ENCODE peak calls at places on chromosomes 12 and 14, in four cellular contexts. One of them, this sample, is unnamed.

GRCh38 chr12:65123435-65124063 is 2.4 kb upstream of the WIF1 start:
- DNase-seq in MM.1S: peak; percentile 56
- DNase-seq in neural progenitor cell: peak; percentile 69
- DNase-seq in IMR-90: peak; percentile 37
- DNase-seq in this sample: no peak

GRCh38 chr14:89669209-89669608 is 252.2 kb upstream of the FOXN3 start:
- DNase-seq in MM.1S: no peak
- DNase-seq in neural progenitor cell: no peak
- DNase-seq in IMR-90: no peak
- DNase-seq in this sample: no peak

GRCh38 chr12:65443038-65443437 is 164.6 kb downstream of the MSRB3 start:
- DNase-seq in neural progenitor cell: no peak
- DNase-seq in IMR-90: no peak
- DNase-seq in MM.1S: no peak
- DNase-seq in this sample: no peak

GRCh38 chr12:15664491-15664890 is 124.7 kb downstream of the EPS8 start:
- DNase-seq in IMR-90: peak; percentile 56
- DNase-seq in neural progenitor cell: no peak
- DNase-seq in MM.1S: no peak
- DNase-seq in this sample: no peak

GRCh38 chr14:25231006-25231405 is 181.1 kb upstream of the STXBP6 start:
- DNase-seq in IMR-90: no peak
- DNase-seq in neural progenitor cell: no peak
- DNase-seq in MM.1S: no peak
- DNase-seq in this sample: no peak

GRCh38 chr14:59464651-59465569 is at the start of gene GPR135:
- DNase-seq in neural progenitor cell: peak; percentile 89
- DNase-seq in IMR-90: peak; percentile 56
- DNase-seq in MM.1S: peak; percentile 22
- DNase-seq in this sample: peak; percentile 90

GRCh38 chr14:90774316-90774715 is 41.9 kb downstream of the TTC7B start:
- DNase-seq in MM.1S: no peak
- DNase-seq in neural progenitor cell: no peak
- DNase-seq in IMR-90: no peak
- DNase-seq in this sample: no peak

GRCh38 chr14:54776361-54777001 is 126.1 kb downstream of the GCH1 start:
- DNase-seq in neural progenitor cell: no peak
- DNase-seq in IMR-90: peak; percentile 79
- DNase-seq in MM.1S: no peak
- DNase-seq in this sample: peak; percentile 62

GRCh38 chr14:65850429-65851145 is 438.1 kb downstream of the FUT8 start:
- DNase-seq in IMR-90: no peak
- DNase-seq in neural progenitor cell: no peak
- DNase-seq in MM.1S: peak; percentile 64
- DNase-seq in this sample: no peak

GRCh38 chr12:43282106-43282505 is 269.9 kb downstream of the ADAMTS20 start:
- DNase-seq in neural progenitor cell: no peak
- DNase-seq in MM.1S: peak; percentile 32
- DNase-seq in IMR-90: peak; percentile 65
- DNase-seq in this sample: no peak

GRCh38 chr14:70644016-70644415 is 2.3 kb downstream of the TTC9 start:
- DNase-seq in neural progenitor cell: no peak
- DNase-seq in IMR-90: no peak
- DNase-seq in MM.1S: no peak
- DNase-seq in this sample: no peak
- H3K4me3 ChIP-seq in neural progenitor cell: no peak overlapping the region
- H3K4me3 ChIP-seq in IMR-90: no peak overlapping the region
- H3K4me3 ChIP-seq in MM.1S: no peak overlapping the region
- H3K4me3 ChIP-seq in this sample: no peak overlapping the region

DNA sequence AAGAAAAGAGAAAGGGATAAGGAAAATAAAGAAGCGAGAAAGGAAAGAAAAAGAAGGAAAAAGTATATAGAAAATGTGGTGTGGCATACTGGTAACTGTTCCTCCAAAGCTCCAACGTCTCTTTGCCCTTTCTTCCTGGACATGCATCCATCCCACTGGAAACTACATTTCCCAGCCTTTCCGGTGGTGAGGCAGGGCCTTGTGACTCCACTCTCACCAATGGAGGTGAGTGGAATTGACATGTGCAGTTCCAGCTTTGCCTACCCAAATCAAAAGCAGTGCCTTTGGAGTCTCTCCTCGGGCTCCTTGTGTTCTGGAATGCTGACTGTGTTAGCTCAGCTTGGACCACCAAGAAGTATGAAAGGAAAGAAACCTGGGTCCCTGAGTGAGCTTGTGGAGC is 161.2 kb downstream of the KCNA5 start:
- DNase-seq in MM.1S: no peak
- DNase-seq in IMR-90: no peak
- DNase-seq in neural progenitor cell: no peak
- DNase-seq in this sample: no peak
- H3K9ac ChIP-seq in MM.1S: no peak overlapping the region
- H3K9ac ChIP-seq in IMR-90: no peak overlapping the region
- H3K9ac ChIP-seq in neural progenitor cell: no peak overlapping the region
- H3K9ac ChIP-seq in this sample: no peak overlapping the region

GRCh38 chr14:32816588-32816987 is 122.1 kb upstream of the NPAS3 start:
- DNase-seq in neural progenitor cell: no peak
- DNase-seq in MM.1S: no peak
- DNase-seq in IMR-90: no peak
- DNase-seq in this sample: no peak

GRCh38 chr14:32809255-32809654 is 129.4 kb upstream of the NPAS3 start:
- DNase-seq in IMR-90: no peak
- DNase-seq in neural progenitor cell: peak; percentile 41
- DNase-seq in MM.1S: no peak
- DNase-seq in this sample: no peak

GRCh38 chr14:32808574-32809098 is 130.0 kb upstream of the NPAS3 start:
- DNase-seq in IMR-90: no peak
- DNase-seq in MM.1S: no peak
- DNase-seq in neural progenitor cell: no peak
- DNase-seq in this sample: no peak

GRCh38 chr14:32814721-32815120 is 124.0 kb upstream of the NPAS3 start:
- DNase-seq in neural progenitor cell: no peak
- DNase-seq in MM.1S: no peak
- DNase-seq in IMR-90: no peak
- DNase-seq in this sample: no peak

DNA sequence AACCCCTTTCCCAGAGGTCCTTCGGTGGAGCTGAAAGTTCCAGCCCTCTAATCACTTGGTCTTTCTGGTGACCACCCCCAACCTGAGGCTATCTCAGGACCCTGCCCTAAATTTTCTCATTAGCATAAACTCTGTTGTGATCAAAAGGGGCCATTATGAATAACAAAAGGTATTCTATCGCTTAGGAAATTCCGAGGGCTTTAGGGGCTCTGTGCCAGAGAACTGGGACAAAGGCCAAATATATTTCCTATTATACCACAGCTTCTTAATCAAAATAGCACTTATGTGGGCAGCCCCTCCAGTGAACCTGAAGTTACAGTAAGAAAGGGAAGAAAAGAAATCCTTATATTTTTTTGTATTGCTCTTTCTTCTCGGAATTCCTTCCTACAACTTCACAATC is 125.3 kb upstream of the NPAS3 start:
- DNase-seq in IMR-90: no peak
- DNase-seq in neural progenitor cell: peak; percentile 27
- DNase-seq in MM.1S: no peak
- DNase-seq in this sample: no peak
- H3K4me3 ChIP-seq in IMR-90: no peak overlapping the region
- H3K4me3 ChIP-seq in neural progenitor cell: no peak overlapping the region
- H3K4me3 ChIP-seq in MM.1S: no peak overlapping the region
- H3K4me3 ChIP-seq in this sample: no peak overlapping the region

DNA sequence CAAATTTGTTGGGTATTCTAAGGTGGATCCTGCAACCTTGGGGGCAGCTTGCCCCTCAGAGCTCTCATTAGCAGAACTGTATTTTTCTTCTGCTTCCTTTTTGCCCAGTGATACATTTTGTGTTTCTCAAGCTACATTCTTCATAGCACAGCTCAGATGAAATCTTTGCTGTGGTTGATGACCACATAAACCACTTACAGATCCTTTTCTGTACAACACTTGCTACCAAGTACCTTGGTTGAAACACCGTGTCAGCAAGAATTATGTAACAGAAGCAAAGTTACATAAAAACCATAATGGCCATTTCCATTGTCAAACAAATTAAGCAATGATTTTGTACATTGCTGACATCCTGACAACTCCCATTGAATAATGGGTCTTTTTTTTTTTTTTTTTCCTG is 9.7 kb upstream of the PLBD1 start:
- DNase-seq in neural progenitor cell: no peak
- DNase-seq in IMR-90: no peak
- DNase-seq in MM.1S: no peak
- DNase-seq in this sample: no peak
- H3K9ac ChIP-seq in neural progenitor cell: no peak overlapping the region
- H3K9ac ChIP-seq in IMR-90: no peak overlapping the region
- H3K9ac ChIP-seq in MM.1S: no peak overlapping the region
- H3K9ac ChIP-seq in this sample: no peak overlapping the region

GRCh38 chr12:124387510-124387855 is 92.6 kb downstream of the RFLNA start:
- DNase-seq in neural progenitor cell: no peak
- DNase-seq in IMR-90: no peak
- DNase-seq in MM.1S: no peak
- DNase-seq in this sample: peak; percentile 81

GRCh38 chr12:124384299-124384894 is 89.5 kb downstream of the RFLNA start:
- DNase-seq in IMR-90: no peak
- DNase-seq in neural progenitor cell: no peak
- DNase-seq in MM.1S: no peak
- DNase-seq in this sample: no peak

GRCh38 chr12:124386059-124386458 is 91.2 kb downstream of the RFLNA start:
- DNase-seq in neural progenitor cell: no peak
- DNase-seq in MM.1S: no peak
- DNase-seq in IMR-90: no peak
- DNase-seq in this sample: no peak

GRCh38 chr12:124386661-124387509 is 92.0 kb downstream of the RFLNA start:
- DNase-seq in MM.1S: no peak
- DNase-seq in neural progenitor cell: no peak
- DNase-seq in IMR-90: no peak
- DNase-seq in this sample: no peak

GRCh38 chr12:124385219-124385969 is 90.5 kb downstream of the RFLNA start:
- DNase-seq in MM.1S: no peak
- DNase-seq in neural progenitor cell: no peak
- DNase-seq in IMR-90: peak; percentile 85
- DNase-seq in this sample: no peak
- H3K4me3 ChIP-seq in MM.1S: no peak overlapping the region
- H3K4me3 ChIP-seq in neural progenitor cell: no peak overlapping the region
- H3K4me3 ChIP-seq in IMR-90: no peak overlapping the region
- H3K4me3 ChIP-seq in this sample: no peak overlapping the region

This sample was measured in kidney.